ENCODE peak calls at places on chromosomes 2 and 18, in six cellular contexts. One of them, this sample, is unnamed.

GRCh38 chr2:37779123-37779522 is 107.7 kb upstream of the CDC42EP3 start:
- DNase-seq in astrocyte of the spinal cord: no peak
- DNase-seq in cardiac muscle cell: no peak
- DNase-seq in A549: no peak
- DNase-seq in left lung: no peak
- DNase-seq in Karpas-422: no peak
- DNase-seq in this sample: no peak

GRCh38 chr18:24022141-24022540 is 7.6 kb downstream of the TTC39C start:
- DNase-seq in astrocyte of the spinal cord: peak; percentile 79
- DNase-seq in cardiac muscle cell: no peak
- DNase-seq in A549: no peak
- DNase-seq in left lung: no peak
- DNase-seq in Karpas-422: no peak
- DNase-seq in this sample: peak; percentile 35

GRCh38 chr2:232321156-232321816 is 57.3 kb upstream of the ALPP start:
- DNase-seq in astrocyte of the spinal cord: no peak
- DNase-seq in cardiac muscle cell: no peak
- DNase-seq in A549: no peak
- DNase-seq in left lung: no peak
- DNase-seq in Karpas-422: no peak
- DNase-seq in this sample: no peak

GRCh38 chr18:408367-408766 is 92.1 kb downstream of the COLEC12 start:
- DNase-seq in astrocyte of the spinal cord: no peak
- DNase-seq in cardiac muscle cell: no peak
- DNase-seq in A549: no peak
- DNase-seq in left lung: no peak
- DNase-seq in Karpas-422: no peak
- DNase-seq in this sample: peak; percentile 62

GRCh38 chr18:55418439-55418838 is 169.6 kb downstream of the TCF4 start:
- DNase-seq in astrocyte of the spinal cord: no peak
- DNase-seq in cardiac muscle cell: no peak
- DNase-seq in A549: no peak
- DNase-seq in left lung: no peak
- DNase-seq in Karpas-422: no peak
- DNase-seq in this sample: no peak

GRCh38 chr2:231708773-231709635 is 679 bp downstream of the PTMA start:
- DNase-seq in astrocyte of the spinal cord: peak; percentile 35
- DNase-seq in cardiac muscle cell: peak; percentile 48
- DNase-seq in A549: no peak
- DNase-seq in left lung: peak; percentile 91
- DNase-seq in Karpas-422: peak; percentile 74
- DNase-seq in this sample: peak; percentile 48

GRCh38 chr18:55452123-55452611 is 135.8 kb downstream of the TCF4 start:
- DNase-seq in astrocyte of the spinal cord: no peak
- DNase-seq in cardiac muscle cell: no peak
- DNase-seq in A549: no peak
- DNase-seq in left lung: peak; percentile 56
- DNase-seq in Karpas-422: no peak
- DNase-seq in this sample: peak; percentile 43

GRCh38 chr2:177165103-177165583 is 47.5 kb upstream of the HNRNPA3 start:
- DNase-seq in astrocyte of the spinal cord: peak; percentile 64
- DNase-seq in cardiac muscle cell: no peak
- DNase-seq in A549: no peak
- DNase-seq in left lung: no peak
- DNase-seq in Karpas-422: peak; percentile 73
- DNase-seq in this sample: peak; percentile 67

GRCh38 chr18:11149441-11150270 is at the start of gene PIEZO2:
- DNase-seq in astrocyte of the spinal cord: peak; percentile 46
- DNase-seq in cardiac muscle cell: peak; percentile 85
- DNase-seq in A549: peak; percentile 47
- DNase-seq in left lung: peak; percentile 83
- DNase-seq in Karpas-422: no peak
- DNase-seq in this sample: peak; percentile 75

GRCh38 chr18:4017479-4017878 is 437.6 kb downstream of the DLGAP1 start:
- DNase-seq in astrocyte of the spinal cord: no peak
- DNase-seq in cardiac muscle cell: peak; percentile 49
- DNase-seq in A549: peak; percentile 8
- DNase-seq in left lung: no peak
- DNase-seq in Karpas-422: peak; percentile 67
- DNase-seq in this sample: peak; percentile 7

GRCh38 chr2:134327367-134327766 is 73.5 kb downstream of the MGAT5 start:
- DNase-seq in astrocyte of the spinal cord: no peak
- DNase-seq in cardiac muscle cell: no peak
- DNase-seq in A549: no peak
- DNase-seq in left lung: no peak
- DNase-seq in Karpas-422: no peak
- DNase-seq in this sample: peak; percentile 54

GRCh38 chr2:139175510-139175909 is 395.3 kb upstream of the NXPH2 start:
- DNase-seq in astrocyte of the spinal cord: no peak
- DNase-seq in cardiac muscle cell: no peak
- DNase-seq in A549: no peak
- DNase-seq in left lung: no peak
- DNase-seq in Karpas-422: no peak
- DNase-seq in this sample: no peak

GRCh38 chr2:71923887-71924533 is 223.7 kb downstream of the CYP26B1 start:
- DNase-seq in astrocyte of the spinal cord: peak; percentile 62
- DNase-seq in cardiac muscle cell: peak; percentile 88
- DNase-seq in A549: peak; percentile 77
- DNase-seq in left lung: no peak
- DNase-seq in Karpas-422: peak; percentile 93
- DNase-seq in this sample: peak; percentile 84

GRCh38 chr2:209872675-209873074 is 101.0 kb downstream of the UNC80 start:
- DNase-seq in astrocyte of the spinal cord: peak; percentile 89
- DNase-seq in cardiac muscle cell: no peak
- DNase-seq in A549: no peak
- DNase-seq in left lung: no peak
- DNase-seq in Karpas-422: no peak
- DNase-seq in this sample: peak; percentile 1

GRCh38 chr2:6826081-6826913 is 39.4 kb downstream of the CMPK2 start:
- DNase-seq in astrocyte of the spinal cord: peak; percentile 71
- DNase-seq in cardiac muscle cell: peak; percentile 33
- DNase-seq in A549: peak; percentile 26
- DNase-seq in left lung: no peak
- DNase-seq in Karpas-422: peak; percentile 89
- DNase-seq in this sample: peak; percentile 91

GRCh38 chr2:132719480-132719879 is 49.5 kb upstream of the LYPD1 start:
- DNase-seq in astrocyte of the spinal cord: no peak
- DNase-seq in cardiac muscle cell: no peak
- DNase-seq in A549: no peak
- DNase-seq in left lung: no peak
- DNase-seq in Karpas-422: no peak
- DNase-seq in this sample: no peak

GRCh38 chr2:201909961-201910361 is 103.6 kb downstream of the CDK15 start:
- DNase-seq in astrocyte of the spinal cord: peak; percentile 67
- DNase-seq in cardiac muscle cell: no peak
- DNase-seq in A549: no peak
- DNase-seq in left lung: no peak
- DNase-seq in Karpas-422: peak; percentile 90
- DNase-seq in this sample: peak; percentile 60

GRCh38 chr18:37567994-37568359 is 2.4 kb upstream of the CELF4 start:
- DNase-seq in astrocyte of the spinal cord: no peak
- DNase-seq in cardiac muscle cell: no peak
- DNase-seq in A549: no peak
- DNase-seq in left lung: no peak
- DNase-seq in Karpas-422: no peak
- DNase-seq in this sample: no peak

GRCh38 chr2:169705927-169706326 is 11.7 kb downstream of the PHOSPHO2 start:
- DNase-seq in astrocyte of the spinal cord: no peak
- DNase-seq in cardiac muscle cell: no peak
- DNase-seq in A549: no peak
- DNase-seq in left lung: no peak
- DNase-seq in Karpas-422: no peak
- DNase-seq in this sample: peak; percentile 88

GRCh38 chr2:98012561-98012979 is 16.8 kb upstream of the TMEM131 start:
- DNase-seq in astrocyte of the spinal cord: no peak
- DNase-seq in cardiac muscle cell: no peak
- DNase-seq in A549: no peak
- DNase-seq in left lung: no peak
- DNase-seq in Karpas-422: peak; percentile 92
- DNase-seq in this sample: no peak

GRCh38 chr2:64311948-64312621 is 141.9 kb upstream of the LGALSL start:
- DNase-seq in astrocyte of the spinal cord: peak; percentile 74
- DNase-seq in cardiac muscle cell: peak; percentile 58
- DNase-seq in A549: peak; percentile 18
- DNase-seq in left lung: no peak
- DNase-seq in Karpas-422: peak; percentile 76
- DNase-seq in this sample: peak; percentile 97

GRCh38 chr2:12764075-12764722 is 47.5 kb downstream of the TRIB2 start:
- DNase-seq in astrocyte of the spinal cord: peak; percentile 85
- DNase-seq in cardiac muscle cell: no peak
- DNase-seq in A549: no peak
- DNase-seq in left lung: no peak
- DNase-seq in Karpas-422: no peak
- DNase-seq in this sample: peak; percentile 40

GRCh38 chr2:193783681-193784080 is 1588.9 kb upstream of the TMEFF2 start:
- DNase-seq in astrocyte of the spinal cord: peak; percentile 64
- DNase-seq in cardiac muscle cell: no peak
- DNase-seq in A549: no peak
- DNase-seq in left lung: no peak
- DNase-seq in Karpas-422: no peak
- DNase-seq in this sample: peak; percentile 11

GRCh38 chr2:237474511-237474911 is 12.5 kb upstream of the MLPH start:
- DNase-seq in astrocyte of the spinal cord: peak; percentile 68
- DNase-seq in cardiac muscle cell: no peak
- DNase-seq in A549: no peak
- DNase-seq in left lung: no peak
- DNase-seq in Karpas-422: no peak
- DNase-seq in this sample: peak; percentile 64
- H3K4me3 ChIP-seq in astrocyte of the spinal cord: peak overlapping the region; percentile 43
- H3K4me3 ChIP-seq in cardiac muscle cell: peak overlapping the region; percentile 63
- H3K4me3 ChIP-seq in A549: peak overlapping the region; percentile 57
- H3K4me3 ChIP-seq in left lung: peak overlapping the region; percentile 54
- H3K4me3 ChIP-seq in Karpas-422: peak overlapping the region; percentile 93
- H3K4me3 ChIP-seq in this sample: peak overlapping the region; percentile 48

GRCh38 chr2:27263287-27264252 is 723 bp upstream of the SLC30A3 start:
- DNase-seq in astrocyte of the spinal cord: no peak
- DNase-seq in cardiac muscle cell: peak; percentile 38
- DNase-seq in A549: no peak
- DNase-seq in left lung: no peak
- DNase-seq in Karpas-422: no peak
- DNase-seq in this sample: no peak
- H3K4me3 ChIP-seq in astrocyte of the spinal cord: no peak overlapping the region
- H3K4me3 ChIP-seq in cardiac muscle cell: peak overlapping the region; percentile 92
- H3K4me3 ChIP-seq in A549: peak overlapping the region; percentile 75
- H3K4me3 ChIP-seq in left lung: peak overlapping the region; percentile 49
- H3K4me3 ChIP-seq in Karpas-422: peak overlapping the region; percentile 75
- H3K4me3 ChIP-seq in this sample: peak overlapping the region; percentile 25

GRCh38 chr2:47592381-47592780 is 189.4 kb downstream of the MSH2 start:
- DNase-seq in astrocyte of the spinal cord: no peak
- DNase-seq in cardiac muscle cell: no peak
- DNase-seq in A549: no peak
- DNase-seq in left lung: no peak
- DNase-seq in Karpas-422: no peak
- DNase-seq in this sample: no peak

GRCh38 chr2:47598476-47598875 is 184.5 kb upstream of the MSH6 start:
- DNase-seq in astrocyte of the spinal cord: no peak
- DNase-seq in cardiac muscle cell: no peak
- DNase-seq in A549: no peak
- DNase-seq in left lung: no peak
- DNase-seq in Karpas-422: no peak
- DNase-seq in this sample: no peak

GRCh38 chr2:47595115-47595514 is 187.8 kb upstream of the MSH6 start:
- DNase-seq in astrocyte of the spinal cord: no peak
- DNase-seq in cardiac muscle cell: no peak
- DNase-seq in A549: no peak
- DNase-seq in left lung: no peak
- DNase-seq in Karpas-422: no peak
- DNase-seq in this sample: no peak

GRCh38 chr2:47595690-47596089 is 187.3 kb upstream of the MSH6 start:
- DNase-seq in astrocyte of the spinal cord: no peak
- DNase-seq in cardiac muscle cell: no peak
- DNase-seq in A549: no peak
- DNase-seq in left lung: no peak
- DNase-seq in Karpas-422: no peak
- DNase-seq in this sample: no peak

DNA sequence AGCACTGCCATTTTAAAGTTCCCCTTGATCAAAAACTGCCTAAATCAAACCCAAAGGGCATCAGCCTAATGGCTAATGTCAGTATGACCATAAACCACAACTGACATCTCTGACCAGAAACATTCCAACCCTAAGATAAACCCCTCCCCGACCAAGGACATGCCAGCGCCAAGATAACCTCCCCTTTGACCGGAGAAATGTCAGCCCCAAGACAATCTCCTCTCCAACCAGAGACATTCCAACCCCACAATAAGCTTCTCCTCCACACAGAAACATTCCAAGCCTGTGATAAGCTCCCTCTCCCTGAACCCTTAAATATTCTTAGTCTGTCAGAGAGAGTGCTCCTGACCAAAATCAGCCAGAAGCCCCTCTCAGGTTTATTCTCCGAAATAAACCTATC is 188.3 kb upstream of the MSH6 start:
- DNase-seq in astrocyte of the spinal cord: no peak
- DNase-seq in cardiac muscle cell: no peak
- DNase-seq in A549: no peak
- DNase-seq in left lung: no peak
- DNase-seq in Karpas-422: no peak
- DNase-seq in this sample: peak; percentile 32
- H3K4me3 ChIP-seq in astrocyte of the spinal cord: no peak overlapping the region
- H3K4me3 ChIP-seq in cardiac muscle cell: no peak overlapping the region
- H3K4me3 ChIP-seq in A549: no peak overlapping the region
- H3K4me3 ChIP-seq in left lung: no peak overlapping the region
- H3K4me3 ChIP-seq in Karpas-422: no peak overlapping the region
- H3K4me3 ChIP-seq in this sample: no peak overlapping the region

GRCh38 chr18:63773616-63774015 is 1.6 kb upstream of the SERPINB7 start:
- DNase-seq in astrocyte of the spinal cord: no peak
- DNase-seq in cardiac muscle cell: no peak
- DNase-seq in A549: no peak
- DNase-seq in left lung: no peak
- DNase-seq in Karpas-422: no peak
- DNase-seq in this sample: no peak

GRCh38 chr18:63779386-63779785 is 4.2 kb downstream of the SERPINB7 start:
- DNase-seq in astrocyte of the spinal cord: no peak
- DNase-seq in cardiac muscle cell: no peak
- DNase-seq in A549: no peak
- DNase-seq in left lung: no peak
- DNase-seq in Karpas-422: no peak
- DNase-seq in this sample: no peak

GRCh38 chr18:63774511-63774910 is 707 bp upstream of the SERPINB7 start:
- DNase-seq in astrocyte of the spinal cord: no peak
- DNase-seq in cardiac muscle cell: no peak
- DNase-seq in A549: no peak
- DNase-seq in left lung: no peak
- DNase-seq in Karpas-422: no peak
- DNase-seq in this sample: no peak

DNA sequence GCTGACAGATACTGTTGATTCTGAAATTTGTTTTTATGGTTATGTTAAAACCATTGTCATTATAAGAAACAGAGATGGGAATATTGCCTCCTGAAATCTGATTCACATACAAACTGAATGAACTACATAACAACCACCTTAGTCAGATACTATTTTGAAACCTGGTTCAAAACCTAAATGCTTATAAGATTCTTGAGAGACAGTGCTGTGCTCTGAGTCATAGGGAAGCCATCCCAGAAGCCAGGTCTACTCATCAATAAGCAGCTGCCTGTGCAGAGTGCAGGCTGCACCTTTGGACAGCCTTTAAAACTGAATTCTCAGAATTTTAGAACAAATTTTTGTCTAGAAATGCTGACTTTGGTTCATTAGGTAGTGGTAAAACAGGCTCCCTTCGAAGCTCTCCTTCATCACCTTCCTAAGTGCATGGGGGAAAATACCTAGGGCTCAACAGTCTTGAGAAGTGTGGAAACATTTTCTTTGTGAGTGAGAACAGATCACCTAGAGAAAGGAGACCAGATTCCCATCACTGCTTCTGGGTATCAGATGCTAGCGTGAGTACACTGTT is at the start of gene SERPINB7:
- DNase-seq in astrocyte of the spinal cord: peak; percentile 80
- DNase-seq in cardiac muscle cell: no peak
- DNase-seq in A549: peak; percentile 4
- DNase-seq in left lung: no peak
- DNase-seq in Karpas-422: no peak
- DNase-seq in this sample: peak; percentile 91
- H3K4me3 ChIP-seq in astrocyte of the spinal cord: no peak within 1 kb of the TSS
- H3K4me3 ChIP-seq in cardiac muscle cell: no peak within 1 kb of the TSS
- H3K4me3 ChIP-seq in A549: no peak within 1 kb of the TSS
- H3K4me3 ChIP-seq in left lung: no peak within 1 kb of the TSS
- H3K4me3 ChIP-seq in Karpas-422: no peak within 1 kb of the TSS
- H3K4me3 ChIP-seq in this sample: no peak within 1 kb of the TSS